ENCODE peak calls at places on chromosome 18, in four cellular contexts. C is CD8-positive, alpha-beta memory T cell; A is Peyer's patch; K is upper lobe of right lung. U is an unnamed sample.

GRCh38 chr18:40485318-40485717 is 1469.7 kb upstream of the PIK3C3 start:
- DNase-seq in K (no peak), C (no peak), A (no peak), U (no peak)

GRCh38 chr18:5967007-5967406 is 71.7 kb upstream of the TMEM200C start:
- DNase-seq in K (no peak), A (no peak), C (no peak), U (no peak)

GRCh38 chr18:58671941-58672565 is 788 bp downstream of the MALT1 start:
- DNase-seq in C (no peak), K (no peak), A (peak; percentile 58), U (no peak)

GRCh38 chr18:61669320-61669719 is 223.5 kb downstream of the RNF152 start:
- DNase-seq in C (no peak), K (no peak), A (no peak), U (no peak)

GRCh38 chr18:905307-905947 is 756 bp downstream of the ADCYAP1 start:
- DNase-seq in A (no peak), K (no peak), C (no peak), U (no peak)

GRCh38 chr18:62384610-62385097 is 59.5 kb downstream of the TNFRSF11A start:
- DNase-seq in A (no peak), K (no peak), C (no peak), U (no peak)

GRCh38 chr18:66495844-66496243 is 108.0 kb downstream of the CDH19 start:
- DNase-seq in A (no peak), C (no peak), K (peak; percentile 63), U (peak; percentile 61)

GRCh38 chr18:35938158-35938557 is 34.3 kb upstream of the RMP24 start:
- DNase-seq in K (no peak), A (no peak), C (no peak), U (no peak)

GRCh38 chr18:7521226-7521856 is 45.8 kb upstream of the PTPRM start:
- DNase-seq in K (no peak), A (no peak), C (no peak), U (no peak)

GRCh38 chr18:66757946-66758345 is 154.1 kb upstream of the CDH19 start:
- DNase-seq in A (no peak), C (no peak), K (no peak), U (no peak)

GRCh38 chr18:71529708-71530303 is 1014.3 kb downstream of the CBLN2 start:
- DNase-seq in A (no peak), K (no peak), C (no peak), U (no peak)

GRCh38 chr18:35653392-35653791 is 71.9 kb downstream of the GALNT1 start:
- DNase-seq in A (no peak), C (no peak), K (no peak), U (no peak)

GRCh38 chr18:59273936-59274928 is 978 bp upstream of the RAX start:
- DNase-seq in K (no peak), C (no peak), A (no peak), U (no peak)

GRCh38 chr18:26268454-26268853 is 42.2 kb downstream of the TAF4B start:
- DNase-seq in A (no peak), K (no peak), C (no peak), U (no peak)

GRCh38 chr18:21914739-21915319 is 174.2 kb downstream of the MIB1 start:
- DNase-seq in C (no peak), A (no peak), K (no peak), U (peak; percentile 43)

GRCh38 chr18:13984080-13984479 is 68.7 kb upstream of the MC2R start:
- DNase-seq in K (no peak), C (no peak), A (no peak), U (no peak)

GRCh38 chr18:812673-813404 is 797 bp upstream of the YES1 start:
- DNase-seq in K (peak; percentile 85), A (peak; percentile 58), C (peak; percentile 85), U (no peak)

GRCh38 chr18:77984833-77985232 is 735.2 kb downstream of the GALR1 start:
- DNase-seq in C (no peak), A (no peak), K (no peak), U (no peak)

GRCh38 chr18:58784601-58785137 is 80.0 kb upstream of the ZNF532 start:
- DNase-seq in C (no peak), A (no peak), K (no peak), U (no peak)

GRCh38 chr18:26185267-26185666 is 41.0 kb upstream of the TAF4B start:
- DNase-seq in K (no peak), A (no peak), C (no peak), U (peak; percentile 1)

GRCh38 chr18:54218299-54218698 is 6.2 kb downstream of the MBD2 start:
- DNase-seq in C (no peak), K (no peak), A (no peak), U (no peak)

GRCh38 chr18:7147399-7147798 is 29.8 kb upstream of the LAMA1 start:
- DNase-seq in A (no peak), K (no peak), C (no peak), U (no peak)

GRCh38 chr18:35407871-35408481 is 30.8 kb upstream of the ZNF396 start:
- DNase-seq in C (peak; percentile 48), K (no peak), A (peak; percentile 27), U (no peak)

GRCh38 chr18:27447530-27447929 is 262.4 kb upstream of the CHST9 start:
- DNase-seq in A (no peak), K (no peak), C (no peak), U (no peak)

GRCh38 chr18:42915240-42915791 is 200.2 kb downstream of the RIT2 start:
- DNase-seq in A (no peak), K (no peak), C (no peak), U (no peak)

GRCh38 chr18:50678651-50679415 is 118.9 kb downstream of the MAPK4 start:
- DNase-seq in K (no peak), C (no peak), A (no peak), U (no peak)

GRCh38 chr18:9737814-9738160 is 29.7 kb downstream of the RAB31 start:
- DNase-seq in K (no peak), A (no peak), C (no peak), U (no peak)

GRCh38 chr18:9738266-9738969 is 30.3 kb downstream of the RAB31 start:
- DNase-seq in K (no peak), C (no peak), A (no peak), U (no peak)

GRCh38 chr18:9735879-9736278 is 27.8 kb downstream of the RAB31 start:
- DNase-seq in K (no peak), A (no peak), C (no peak), U (no peak)

GRCh38 chr18:9736445-9736844 is 28.3 kb downstream of the RAB31 start:
- DNase-seq in K (no peak), A (no peak), C (no peak), U (no peak)

DNA sequence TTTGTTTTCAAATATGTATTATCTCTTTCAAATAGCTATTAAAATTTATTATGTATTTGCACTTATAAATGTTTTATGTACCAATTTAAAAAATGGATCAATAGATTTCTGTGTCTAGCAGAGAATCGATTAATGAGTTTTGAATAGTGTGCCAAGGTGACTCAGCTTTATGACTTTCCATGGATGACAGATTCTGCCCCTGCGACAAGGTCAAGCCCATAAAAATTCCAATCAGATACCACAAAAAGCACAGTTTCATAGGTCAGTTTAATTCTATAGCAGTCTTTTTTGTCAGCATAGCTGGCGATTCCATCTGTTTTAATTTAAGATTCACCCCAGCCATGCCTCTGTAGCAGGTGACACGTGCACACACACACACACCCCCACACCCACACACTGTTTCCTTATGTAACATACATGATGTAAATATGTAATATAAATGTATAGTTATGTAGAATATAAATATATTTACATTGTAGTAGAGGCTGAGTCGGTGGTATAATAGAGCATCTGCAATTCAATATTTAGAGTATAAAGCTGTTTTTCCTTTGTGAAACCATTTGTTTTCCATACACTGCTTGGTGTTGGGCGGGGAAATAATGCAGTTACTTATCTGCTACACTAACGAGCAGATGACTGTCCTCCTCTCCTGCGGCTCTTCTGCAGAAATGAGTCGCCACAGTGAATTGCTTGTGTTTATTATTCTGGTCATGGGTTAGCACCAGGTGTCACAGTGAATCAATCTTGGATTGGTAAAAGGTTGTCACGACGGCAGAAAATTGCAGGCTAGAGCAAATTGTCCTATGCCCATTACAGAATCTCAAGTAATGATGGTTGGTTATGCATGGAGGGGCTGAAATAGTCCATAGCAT is 29.1 kb downstream of the RAB31 start:
- DNase-seq in A (no peak), C (no peak), K (no peak), U (no peak)
- H3K27ac ChIP-seq in A (peak overlapping the region; percentile 43), C (no peak overlapping the region), K (no peak overlapping the region), U (no peak overlapping the region)

GRCh38 chr18:12841070-12841469 is 43.0 kb downstream of the PTPN2 start:
- DNase-seq in K (no peak), A (no peak), C (no peak), U (no peak)

GRCh38 chr18:12839526-12840196 is 44.4 kb downstream of the PTPN2 start:
- DNase-seq in C (peak; percentile 19), K (no peak), A (no peak), U (no peak)

GRCh38 chr18:12842459-12843380 is 41.3 kb downstream of the PTPN2 start:
- DNase-seq in C (no peak), A (no peak), K (no peak), U (no peak)

GRCh38 chr18:12840382-12840781 is 43.7 kb downstream of the PTPN2 start:
- DNase-seq in C (no peak), K (no peak), A (no peak), U (no peak)

DNA sequence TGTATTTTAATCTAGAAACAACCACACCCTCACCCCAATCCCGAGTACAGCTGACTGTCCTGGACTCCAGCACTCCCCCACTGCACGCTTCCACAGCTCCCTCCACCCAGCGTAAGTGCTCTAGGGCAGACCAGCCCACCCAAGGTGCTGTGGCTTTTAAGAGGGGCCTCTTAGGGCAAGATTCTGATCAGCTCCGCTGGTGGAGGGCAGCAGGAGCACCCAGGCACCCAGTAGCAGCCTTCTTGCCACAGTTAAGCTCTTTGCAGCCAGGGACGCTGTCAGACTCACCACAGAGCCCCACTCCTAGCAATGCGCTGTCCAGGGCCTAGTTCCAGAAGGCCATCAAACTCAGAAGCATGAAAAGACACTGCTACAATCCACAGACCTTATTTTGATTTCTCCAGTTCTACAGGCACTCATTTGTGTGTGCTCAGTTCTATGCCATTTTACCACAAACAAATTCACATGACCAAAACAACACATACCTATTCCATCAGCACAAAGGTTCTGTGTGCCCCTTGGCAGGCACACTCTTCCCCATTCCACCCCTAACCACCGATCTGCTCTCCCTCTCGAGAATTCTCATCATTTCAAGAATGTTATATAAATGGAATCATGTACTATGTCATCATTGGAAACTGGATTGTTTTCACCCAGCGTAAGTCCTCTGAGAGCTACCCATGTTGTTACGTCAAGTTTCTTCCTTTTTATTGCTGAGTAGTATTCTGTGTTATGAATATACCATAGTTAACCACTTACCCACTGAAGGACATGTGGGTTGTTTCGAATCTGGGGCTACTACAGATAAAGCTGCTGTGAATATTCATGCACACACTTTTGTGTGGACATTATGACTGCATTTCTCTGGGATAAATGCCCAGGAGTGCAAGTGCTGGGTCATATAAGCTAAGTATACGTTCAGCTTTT is 40.4 kb downstream of the PTPN2 start:
- DNase-seq in A (no peak), K (no peak), C (no peak), U (no peak)
- H3K4me1 ChIP-seq in A (no peaks in the 10 kb centered on the region), K (peaks cover 19% of the 10 kb centered on the region), C (peaks cover 43% of the 10 kb centered on the region), U (peaks cover 1% of the 10 kb centered on the region)

GRCh38 chr18:24214144-24214543 is 75.3 kb downstream of the CABYR start:
- DNase-seq in C (no peak), A (no peak), K (no peak), U (no peak)
- H3K27ac ChIP-seq in C (no peak overlapping the region), A (peak overlapping the region; percentile 36), K (no peak overlapping the region), U (no peak overlapping the region)

DNA sequence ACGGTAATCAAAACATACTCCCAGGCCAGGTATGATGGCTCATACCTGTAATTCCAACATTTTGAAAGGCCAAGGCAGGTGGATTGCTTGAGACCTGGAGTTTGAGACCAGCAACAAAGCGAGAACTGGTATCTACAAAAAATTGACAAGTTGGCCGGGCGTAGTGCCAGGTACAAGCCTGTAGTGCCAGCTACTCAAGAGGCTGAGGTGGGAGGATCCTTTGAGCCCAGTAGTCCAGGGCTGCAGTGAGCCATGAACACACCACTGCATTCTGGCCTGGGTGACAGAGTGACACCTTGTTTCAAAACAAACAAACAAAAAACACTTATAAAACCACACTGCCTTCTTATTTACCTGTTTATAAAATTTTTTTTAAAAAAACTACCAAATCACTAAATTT is 80.8 kb downstream of the GAREM1 start:
- DNase-seq in A (no peak), C (no peak), K (peak; percentile 82), U (no peak)
- H3K4me1 ChIP-seq in A (no peaks in the 10 kb centered on the region), C (no peaks in the 10 kb centered on the region), K (no peaks in the 10 kb centered on the region), U (no peaks in the 10 kb centered on the region)

U was measured in iPS DF 6.9.